ENCODE peak calls at places on chromosomes 11 and 22, in five cellular contexts. One of them, this sample, is unnamed. For H3K4me1, the result is how much of the 10 kb centered on the place peaks cover.

GRCh38 chr22:41308544-41308947 is 7.2 kb downstream of the ZC3H7B start:
- DNase-seq in HCT116: no peak
- DNase-seq in PC-3: no peak
- DNase-seq in PC-9: no peak
- DNase-seq in neural progenitor cell: no peak
- DNase-seq in this sample: peak

GRCh38 chr22:45960477-45961386 is 16.2 kb downstream of the WNT7B start:
- DNase-seq in HCT116: no peak
- DNase-seq in PC-3: no peak
- DNase-seq in PC-9: peak
- DNase-seq in neural progenitor cell: no peak
- DNase-seq in this sample: no peak

GRCh38 chr11:71189768-71190315 is 62.5 kb downstream of the SHANK2 start:
- DNase-seq in HCT116: no peak
- DNase-seq in PC-3: no peak
- DNase-seq in PC-9: no peak
- DNase-seq in neural progenitor cell: no peak
- DNase-seq in this sample: no peak

GRCh38 chr11:12162652-12163051 is 52.3 kb downstream of the MICAL2 start:
- DNase-seq in HCT116: no peak
- DNase-seq in PC-3: no peak
- DNase-seq in PC-9: no peak
- DNase-seq in neural progenitor cell: no peak
- DNase-seq in this sample: no peak

GRCh38 chr11:134654161-134654915 is 242.3 kb upstream of the B3GAT1 start:
- DNase-seq in HCT116: no peak
- DNase-seq in PC-3: no peak
- DNase-seq in PC-9: no peak
- DNase-seq in neural progenitor cell: no peak
- DNase-seq in this sample: no peak

GRCh38 chr11:61950035-61950547 is at the start of gene BEST1:
- DNase-seq in HCT116: no peak
- DNase-seq in PC-3: no peak
- DNase-seq in PC-9: no peak
- DNase-seq in neural progenitor cell: no peak
- DNase-seq in this sample: no peak

GRCh38 chr11:73114835-73115220 is 27.3 kb downstream of the FCHSD2 start:
- DNase-seq in HCT116: no peak
- DNase-seq in PC-3: no peak
- DNase-seq in PC-9: no peak
- DNase-seq in neural progenitor cell: no peak
- DNase-seq in this sample: no peak

GRCh38 chr11:63920870-63921417 is 4.0 kb upstream of the RCOR2 start:
- DNase-seq in HCT116: no peak
- DNase-seq in PC-3: no peak
- DNase-seq in PC-9: no peak
- DNase-seq in neural progenitor cell: peak
- DNase-seq in this sample: no peak

GRCh38 chr11:108237058-108237481 is 14.2 kb downstream of the ATM start:
- DNase-seq in HCT116: no peak
- DNase-seq in PC-3: no peak
- DNase-seq in PC-9: no peak
- DNase-seq in neural progenitor cell: no peak
- DNase-seq in this sample: no peak

GRCh38 chr11:123601136-123601535 is 53.3 kb downstream of the SCN3B start:
- DNase-seq in HCT116: no peak
- DNase-seq in PC-3: no peak
- DNase-seq in PC-9: no peak
- DNase-seq in neural progenitor cell: no peak
- DNase-seq in this sample: no peak

GRCh38 chr11:64694821-64695365 is 28.1 kb downstream of the NRXN2 start:
- DNase-seq in HCT116: no peak
- DNase-seq in PC-3: no peak
- DNase-seq in PC-9: no peak
- DNase-seq in neural progenitor cell: peak
- DNase-seq in this sample: no peak

GRCh38 chr22:17159504-17159951 is 451 bp upstream of the HDHD5 start:
- DNase-seq in HCT116: peak
- DNase-seq in PC-3: peak
- DNase-seq in PC-9: peak
- DNase-seq in neural progenitor cell: peak
- DNase-seq in this sample: peak

GRCh38 chr11:120392299-120392698 is 56.1 kb downstream of the ARHGEF12 start:
- DNase-seq in HCT116: no peak
- DNase-seq in PC-3: no peak
- DNase-seq in PC-9: no peak
- DNase-seq in neural progenitor cell: no peak
- DNase-seq in this sample: no peak

GRCh38 chr22:25120093-25120561 is 79.5 kb upstream of the CRYBB3 start:
- DNase-seq in HCT116: peak
- DNase-seq in PC-3: peak
- DNase-seq in PC-9: peak
- DNase-seq in neural progenitor cell: peak
- DNase-seq in this sample: no peak

DNA sequence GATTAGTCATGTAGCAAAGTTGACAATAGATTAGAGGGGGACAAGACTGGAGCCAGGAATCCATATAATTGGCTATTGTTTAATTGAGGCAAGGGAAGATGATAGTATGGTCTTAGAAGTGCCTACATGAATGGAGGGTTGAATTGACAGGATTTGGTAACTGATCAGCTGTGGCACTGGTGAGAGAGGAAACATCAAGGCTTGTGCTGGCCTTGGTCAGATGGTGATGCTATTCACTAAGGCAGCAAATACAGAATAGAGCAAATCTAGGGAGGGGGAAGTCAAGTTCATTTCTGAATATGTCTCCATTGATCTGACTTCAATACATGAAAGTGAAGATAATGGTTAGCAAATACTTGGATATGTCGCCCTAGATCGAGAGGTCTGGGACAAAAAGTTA is 54.3 kb upstream of the APOA1 start:
- DNase-seq in HCT116: no peak
- DNase-seq in PC-3: no peak
- DNase-seq in PC-9: no peak
- DNase-seq in neural progenitor cell: no peak
- DNase-seq in this sample: no peak
- H3K4me3 ChIP-seq in HCT116: no peak
- H3K4me3 ChIP-seq in PC-3: no peak
- H3K4me3 ChIP-seq in PC-9: no peak
- H3K4me3 ChIP-seq in neural progenitor cell: no peak
- H3K4me3 ChIP-seq in this sample: no peak

GRCh38 chr11:110295487-110296225 is 758 bp downstream of the RDX start:
- DNase-seq in HCT116: no peak
- DNase-seq in PC-3: peak
- DNase-seq in PC-9: peak
- DNase-seq in neural progenitor cell: peak
- DNase-seq in this sample: peak

GRCh38 chr11:110297082-110297725 is 790 bp upstream of the RDX start:
- DNase-seq in HCT116: no peak
- DNase-seq in PC-3: peak
- DNase-seq in PC-9: peak
- DNase-seq in neural progenitor cell: no peak
- DNase-seq in this sample: no peak

GRCh38 chr11:110296226-110297081 is at the start of gene RDX:
- DNase-seq in HCT116: peak
- DNase-seq in PC-3: peak
- DNase-seq in PC-9: peak
- DNase-seq in neural progenitor cell: peak
- DNase-seq in this sample: peak

GRCh38 chr11:110294509-110294908 is 1.9 kb downstream of the RDX start:
- DNase-seq in HCT116: no peak
- DNase-seq in PC-3: no peak
- DNase-seq in PC-9: no peak
- DNase-seq in neural progenitor cell: peak
- DNase-seq in this sample: no peak

DNA sequence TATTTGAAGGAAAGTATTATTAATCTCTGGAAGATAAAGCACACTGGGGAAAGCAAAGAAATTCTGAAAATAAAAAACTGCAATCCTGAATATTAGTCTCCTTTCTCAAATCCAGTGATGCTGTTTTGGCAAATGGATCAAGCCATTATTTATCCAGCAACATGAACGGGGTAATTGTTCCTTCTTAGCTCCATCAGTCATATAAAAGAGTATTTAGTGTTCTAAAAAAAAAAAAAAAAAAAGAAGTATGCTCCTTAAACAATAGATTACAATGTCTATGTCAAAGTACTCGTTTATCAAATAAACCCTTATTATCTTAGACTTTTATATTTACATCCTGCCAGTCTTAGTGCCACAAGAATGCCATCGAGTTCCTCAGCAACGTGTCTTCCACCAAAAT is 1.3 kb downstream of the RDX start:
- DNase-seq in HCT116: no peak
- DNase-seq in PC-3: no peak
- DNase-seq in PC-9: no peak
- DNase-seq in neural progenitor cell: no peak
- DNase-seq in this sample: no peak
- H3K27ac ChIP-seq in HCT116: peak
- H3K27ac ChIP-seq in PC-3: peak
- H3K27ac ChIP-seq in PC-9: peak
- H3K27ac ChIP-seq in neural progenitor cell: no peak
- H3K27ac ChIP-seq in this sample: peak

DNA sequence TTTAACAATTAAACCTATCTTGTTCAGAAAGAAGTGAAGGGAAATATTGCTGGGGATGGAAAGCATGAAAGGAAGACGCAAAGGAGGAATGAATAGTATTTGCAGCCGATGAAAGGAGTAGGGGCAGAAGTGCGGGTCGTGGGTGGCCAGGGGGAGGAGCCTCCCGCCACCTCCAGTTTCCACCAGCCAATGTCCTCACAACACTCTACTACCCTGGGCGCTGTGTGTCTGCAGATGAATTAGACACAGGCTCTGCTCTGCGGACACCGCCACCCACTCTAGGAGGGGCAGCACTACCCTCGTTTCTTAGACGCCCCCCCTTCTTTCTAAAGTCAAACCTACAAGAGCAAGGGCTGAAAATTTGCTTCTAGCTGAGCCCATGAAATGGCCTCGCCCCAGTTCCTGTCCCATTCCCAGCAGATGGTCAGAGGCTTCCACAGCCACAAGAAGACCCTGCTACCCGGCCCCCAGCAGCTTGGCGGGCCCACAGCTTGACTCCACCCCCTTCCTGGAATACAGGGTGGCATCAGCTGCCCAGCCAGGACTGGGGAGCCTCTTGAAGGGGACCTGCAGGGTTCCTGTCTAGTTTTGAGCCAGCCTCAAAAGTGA is 268.1 kb downstream of the BUD13 start:
- DNase-seq in HCT116: no peak
- DNase-seq in PC-3: no peak
- DNase-seq in PC-9: no peak
- DNase-seq in neural progenitor cell: no peak
- DNase-seq in this sample: no peak
- H3K4me1 ChIP-seq in HCT116: under half
- H3K4me1 ChIP-seq in PC-3: under half
- H3K4me1 ChIP-seq in PC-9: under half
- H3K4me1 ChIP-seq in neural progenitor cell: under half
- H3K4me1 ChIP-seq in this sample: under half

GRCh38 chr11:36162909-36163434 is 126.3 kb downstream of the COMMD9 start:
- DNase-seq in HCT116: no peak
- DNase-seq in PC-3: no peak
- DNase-seq in PC-9: no peak
- DNase-seq in neural progenitor cell: no peak
- DNase-seq in this sample: no peak

GRCh38 chr11:36162282-36162825 is 126.9 kb downstream of the COMMD9 start:
- DNase-seq in HCT116: no peak
- DNase-seq in PC-3: no peak
- DNase-seq in PC-9: no peak
- DNase-seq in neural progenitor cell: no peak
- DNase-seq in this sample: no peak

GRCh38 chr11:36164522-36165250 is 124.5 kb downstream of the COMMD9 start:
- DNase-seq in HCT116: no peak
- DNase-seq in PC-3: peak
- DNase-seq in PC-9: no peak
- DNase-seq in neural progenitor cell: no peak
- DNase-seq in this sample: no peak

GRCh38 chr11:36160115-36160514 is 129.1 kb downstream of the COMMD9 start:
- DNase-seq in HCT116: no peak
- DNase-seq in PC-3: no peak
- DNase-seq in PC-9: no peak
- DNase-seq in neural progenitor cell: no peak
- DNase-seq in this sample: no peak

DNA sequence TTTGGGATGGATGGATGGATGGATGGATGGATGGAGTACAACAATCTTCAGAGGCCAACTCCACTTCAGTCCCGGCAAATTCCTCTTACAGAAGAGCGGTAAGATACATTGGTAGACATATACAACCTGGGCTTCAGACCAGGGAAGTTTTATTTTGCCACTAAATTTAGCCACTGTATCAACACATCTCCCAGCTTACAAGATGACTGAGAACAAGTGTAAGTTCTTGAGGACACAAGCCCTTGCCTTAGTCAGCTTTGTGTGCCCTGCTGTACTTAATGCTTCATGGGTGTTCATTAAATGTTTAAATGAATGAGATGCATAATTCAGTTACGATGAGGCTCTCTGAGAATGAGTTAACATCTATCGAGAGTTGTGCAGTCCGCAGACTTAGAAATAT is 127.7 kb downstream of the COMMD9 start:
- DNase-seq in HCT116: no peak
- DNase-seq in PC-3: no peak
- DNase-seq in PC-9: no peak
- DNase-seq in neural progenitor cell: no peak
- DNase-seq in this sample: no peak
- H3K4me3 ChIP-seq in HCT116: no peak
- H3K4me3 ChIP-seq in PC-3: no peak
- H3K4me3 ChIP-seq in PC-9: no peak
- H3K4me3 ChIP-seq in neural progenitor cell: no peak
- H3K4me3 ChIP-seq in this sample: no peak

DNA sequence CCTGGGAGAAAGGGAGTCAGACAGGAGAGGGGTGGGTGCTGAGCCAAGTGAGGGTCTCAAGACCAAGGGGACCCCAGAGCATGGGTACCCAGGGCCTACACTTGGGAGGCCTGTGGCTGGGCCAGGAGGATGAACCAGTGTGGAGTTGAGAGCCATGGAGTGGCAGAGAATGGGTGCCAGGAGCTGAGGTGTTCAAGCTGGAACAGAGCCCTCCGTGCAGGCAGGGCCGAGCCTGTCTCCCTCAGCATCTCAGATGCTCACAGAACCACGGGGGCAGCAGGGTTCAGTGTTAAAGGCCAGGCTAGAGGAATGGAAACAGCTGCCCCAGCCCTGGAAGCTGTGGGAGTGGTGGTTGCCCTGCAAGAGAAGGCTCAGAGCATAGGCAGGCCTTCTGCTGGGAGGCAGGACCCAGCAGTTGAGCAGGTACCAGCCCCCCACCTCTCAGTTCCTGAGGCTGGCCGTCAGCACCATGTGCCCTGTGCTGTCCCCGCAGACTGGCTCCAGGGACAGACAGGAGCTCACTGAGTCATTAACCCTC is 32.3 kb downstream of the RSPH14 start:
- DNase-seq in HCT116: no peak
- DNase-seq in PC-3: no peak
- DNase-seq in PC-9: no peak
- DNase-seq in neural progenitor cell: no peak
- DNase-seq in this sample: no peak
- H3K27ac ChIP-seq in HCT116: no peak
- H3K27ac ChIP-seq in PC-3: no peak
- H3K27ac ChIP-seq in PC-9: no peak
- H3K27ac ChIP-seq in neural progenitor cell: no peak
- H3K27ac ChIP-seq in this sample: no peak

This sample was measured in left lung.